ENCODE peak calls at places on chromosomes 3 and 15, in four cellular contexts. A, H, S and O are unnamed samples.

GRCh38 chr3:58347984-58348383 is 15.3 kb downstream of the PXK start:
- DNase-seq in A (no peak), H (no peak), S (no peak), O (no peak)

GRCh38 chr3:149198611-149199010 is 23.0 kb downstream of the CP start:
- DNase-seq in A (no peak), H (no peak), S (no peak), O (no peak)

GRCh38 chr3:33578325-33579180 is 138.3 kb upstream of the UBP1 start:
- DNase-seq in A (no peak), H (no peak), S (peak; percentile 90), O (no peak)

GRCh38 chr3:136194409-136195257 is 1.5 kb downstream of the MSL2 start:
- DNase-seq in A (peak; percentile 28), H (peak; percentile 92), S (no peak), O (no peak)

GRCh38 chr3:179526989-179527391 is 35.7 kb upstream of the ACTL6A start:
- DNase-seq in A (peak; percentile 14), H (no peak), S (peak; percentile 44), O (no peak)

GRCh38 chr15:92075764-92076163 is 222.3 kb downstream of the SLCO3A1 start:
- DNase-seq in A (no peak), H (no peak), S (no peak), O (no peak)

GRCh38 chr15:40279437-40280141 is 3.3 kb downstream of the ANKRD63 start:
- DNase-seq in A (peak; percentile 89), H (no peak), S (peak; percentile 72), O (no peak)

GRCh38 chr15:34808016-34808415 is 12.7 kb upstream of the ACTC1 start:
- DNase-seq in A (no peak), H (no peak), S (peak; percentile 27), O (no peak)

GRCh38 chr15:99538261-99538660 is 27.5 kb upstream of the MEF2A start:
- DNase-seq in A (no peak), H (no peak), S (no peak), O (no peak)

GRCh38 chr3:156160653-156161052 is 40.3 kb downstream of the KCNAB1 start:
- DNase-seq in A (no peak), H (no peak), S (no peak), O (peak; percentile 19)

GRCh38 chr15:74958908-74959642 is 2.5 kb upstream of the RPP25 start:
- DNase-seq in A (no peak), H (no peak), S (no peak), O (no peak)

GRCh38 chr3:103048371-103048722 is 613.5 kb downstream of the ZPLD1 start:
- DNase-seq in A (no peak), H (no peak), S (no peak), O (no peak)

GRCh38 chr15:101045236-101045646 is 126.1 kb downstream of the LRRK1 start:
- DNase-seq in A (no peak), H (no peak), S (no peak), O (no peak)

GRCh38 chr3:188319569-188319968 is 165.6 kb downstream of the LPP start:
- DNase-seq in A (no peak), H (no peak), S (peak; percentile 70), O (no peak)

GRCh38 chr3:18302517-18302916 is 122.6 kb downstream of the SATB1 start:
- DNase-seq in A (no peak), H (no peak), S (peak; percentile 18), O (no peak)

GRCh38 chr3:59212128-59212764 is 162.4 kb upstream of the CFAP20DC start:
- DNase-seq in A (peak; percentile 17), H (no peak), S (peak; percentile 86), O (peak; percentile 4)

GRCh38 chr3:52204337-52205073 is 6.5 kb downstream of the ALAS1 start:
- DNase-seq in A (peak; percentile 12), H (no peak), S (peak; percentile 66), O (no peak)